ENCODE peak calls at places on chromosomes 11 and 22, in five cellular contexts. P is HFFc6; X is stimulated activated CD4-positive, alpha-beta T cell treated with anti-CD3 and anti-CD28 coated beads, Interleukin-1b, Interleukin-23, amount 100 ng/mL, for 48 hours; T is activated B cell treated with CpG ODN at 0.5 μM for 24 hours; H is H9. I is an unnamed sample.

GRCh38 chr11:130272336-130272735 is 42.4 kb downstream of the ZBTB44 start:
- DNase-seq in H (no peak), T (no peak), P (no peak), X (no peak), I (no peak)

GRCh38 chr11:67352546-67353316 is 615 bp downstream of the POLD4 start:
- DNase-seq in P (no peak), X (no peak), H (peak; percentile 51), T (no peak), I (no peak)

GRCh38 chr22:47127441-47127871 is 365.0 kb downstream of the TBC1D22A start:
- DNase-seq in H (no peak), P (no peak), T (no peak), X (no peak), I (no peak)

GRCh38 chr11:74449369-74449931 is 17.9 kb downstream of the KCNE3 start:
- DNase-seq in T (peak; percentile 15), H (peak; percentile 47), X (peak; percentile 26), P (peak; percentile 85), I (peak; percentile 35)

GRCh38 chr11:130625907-130626306 is 177.5 kb downstream of the ADAMTS15 start:
- DNase-seq in H (no peak), P (no peak), X (no peak), T (no peak), I (no peak)

GRCh38 chr11:113690619-113691569 is 15.2 kb downstream of the TMPRSS5 start:
- DNase-seq in T (no peak), P (peak; percentile 21), X (no peak), H (peak; percentile 76), I (peak; percentile 31)

GRCh38 chr11:38460429-38460828 is 1862.4 kb upstream of the RAG2 start:
- DNase-seq in H (no peak), P (no peak), T (no peak), X (no peak), I (no peak)

GRCh38 chr11:8332196-8332595 is 68.5 kb upstream of the LMO1 start:
- DNase-seq in H (no peak), P (no peak), X (no peak), T (no peak), I (no peak)

GRCh38 chr11:69479591-69480271 is 1.7 kb upstream of the LINC01488 start:
- DNase-seq in P (no peak), X (no peak), T (no peak), H (no peak), I (no peak)

I was measured in activated CD4-positive, alpha-beta memory T cell treated with anti-CD3 and anti-CD28 coated beads for 36 hours.